ENCODE peak calls at places on chromosome 20, in nine cellular contexts. W is AG10803, A is cardiac muscle cell, K is esophagus squamous epithelium, B is WERI-Rb-1, Z is heart right ventricle, F is adrenal gland, I is heart left ventricle, J is hepatocyte. O is an unnamed sample.

GRCh38 chr20:33651562-33652048 is 10.5 kb upstream of the C20orf144 start:
- DNase-seq in W (no peak), A (peak; percentile 27), K (no peak), B (no peak), Z (no peak), F (no peak), I (no peak), J (no peak), O (no peak)

GRCh38 chr20:57391439-57392129 is 388 bp downstream of the RBM38 start:
- DNase-seq in W (peak; percentile 18), A (peak; percentile 15), K (no peak), B (no peak), Z (no peak), F (peak; percentile 28), I (peak; percentile 43), J (peak; percentile 66), O (peak; percentile 68)

GRCh38 chr20:45128066-45128465 is 3.8 kb upstream of the WFDC12 start:
- DNase-seq in W (no peak), A (no peak), K (no peak), B (no peak), Z (no peak), F (no peak), I (no peak), J (no peak), O (no peak)

GRCh38 chr20:50425076-50425475 is 85.1 kb upstream of the PTPN1 start:
- DNase-seq in W (no peak), A (no peak), K (no peak), B (no peak), Z (no peak), F (no peak), I (no peak), J (no peak), O (no peak)

GRCh38 chr20:16125810-16126209 is 447.4 kb downstream of the KIF16B start:
- DNase-seq in W (peak; percentile 47), A (no peak), K (no peak), B (no peak), Z (peak; percentile 22), F (no peak), I (no peak), J (no peak), O (no peak)

GRCh38 chr20:46631212-46631869 is 19.9 kb downstream of the SLC13A3 start:
- DNase-seq in W (no peak), A (peak; percentile 57), K (no peak), B (peak; percentile 70), Z (no peak), F (peak; percentile 59), I (no peak), J (peak; percentile 53), O (no peak)

GRCh38 chr20:11454966-11455799 is 462.5 kb upstream of the BTBD3 start:
- DNase-seq in W (peak; percentile 77), A (peak; percentile 72), K (no peak), B (no peak), Z (no peak), F (no peak), I (peak; percentile 35), J (peak; percentile 66), O (no peak)

GRCh38 chr20:13061381-13061780 is 52.6 kb downstream of the SPTLC3 start:
- DNase-seq in W (no peak), A (no peak), K (no peak), B (no peak), Z (no peak), F (no peak), I (no peak), J (no peak), O (no peak)

GRCh38 chr20:56409521-56409920 is 2.5 kb upstream of the CASS4 start:
- DNase-seq in W (peak; percentile 47), A (peak; percentile 98), K (no peak), B (no peak), Z (no peak), F (no peak), I (no peak), J (no peak), O (no peak)

GRCh38 chr20:34260208-34260942 is 19.2 kb downstream of the ASIP start:
- DNase-seq in W (peak; percentile 55), A (no peak), K (no peak), B (no peak), Z (no peak), F (no peak), I (no peak), J (no peak), O (no peak)

GRCh38 chr20:4666001-4666470 is 55.7 kb upstream of the PRND start:
- DNase-seq in W (peak; percentile 61), A (peak; percentile 59), K (no peak), B (no peak), Z (no peak), F (no peak), I (no peak), J (no peak), O (no peak)

GRCh38 chr20:34515484-34516037 is 661 bp upstream of the DYNLRB1 start:
- DNase-seq in W (no peak), A (peak; percentile 32), K (no peak), B (peak; percentile 67), Z (no peak), F (peak; percentile 70), I (peak; percentile 39), J (peak; percentile 80), O (no peak)

GRCh38 chr20:31951530-31952453 is at the start of gene PDRG1:
- DNase-seq in W (peak; percentile 92), A (peak; percentile 97), K (peak; percentile 80), B (peak; percentile 95), Z (peak; percentile 94), F (peak; percentile 93), I (peak; percentile 96), J (peak; percentile 100), O (peak; percentile 96)
- TF ChIP-seq CTCF in W (peak; percentile 84), A (peak; percentile 91), K (peak; percentile 100), B (peak; percentile 93), Z (peak; percentile 94), F (peak; percentile 90), I (peak; percentile 98), J (peak; percentile 100), O (peak; percentile 91)

GRCh38 chr20:3173582-3174441 is 463 bp upstream of the LZTS3 start:
- DNase-seq in W (peak; percentile 69), A (peak; percentile 83), K (no peak), B (peak; percentile 91), Z (peak; percentile 90), F (peak; percentile 92), I (peak; percentile 91), J (peak; percentile 97), O (peak; percentile 84)
- TF ChIP-seq CTCF in W (peak; percentile 26), A (peak; percentile 23), K (peak; percentile 7), B (peak; percentile 22), Z (peak; percentile 12), F (peak; percentile 5), I (no peak), J (peak; percentile 20), O (peak; percentile 28)

DNA sequence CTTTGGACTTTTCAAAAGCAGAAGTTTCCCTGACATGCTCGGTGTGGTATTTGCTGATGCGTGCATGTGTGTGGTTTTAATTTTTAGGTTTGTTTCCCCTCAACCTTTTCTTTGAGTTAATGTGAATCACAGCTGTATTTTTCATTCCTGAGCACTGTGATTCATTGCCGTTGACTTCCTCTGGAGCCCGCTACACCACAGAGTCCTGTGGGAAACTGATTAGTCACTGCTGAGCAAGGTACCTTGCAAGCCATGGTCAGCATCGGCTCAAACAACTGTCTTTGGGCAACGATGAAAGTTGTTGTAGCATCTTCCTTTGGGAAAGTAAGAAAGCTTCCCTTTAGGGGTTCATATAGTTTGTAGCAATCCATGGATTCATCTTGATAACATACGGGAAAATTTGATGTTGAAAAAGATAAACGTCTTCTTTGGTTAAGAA is 57.5 kb downstream of the RIN2 start:
- DNase-seq in W (peak; percentile 99), A (peak; percentile 92), K (no peak), B (no peak), Z (peak; percentile 60), F (peak; percentile 52), I (peak; percentile 70), J (peak; percentile 48), O (no peak)
- TF ChIP-seq CTCF in W (peak; percentile 10), A (peak; percentile 23), K (peak; percentile 13), B (no peak), Z (no peak), F (peak; percentile 15), I (no peak), J (peak; percentile 17), O (no peak)

GRCh38 chr20:24477831-24478547 is 8.6 kb downstream of the SYNDIG1 start:
- DNase-seq in W (no peak), A (no peak), K (no peak), B (no peak), Z (peak; percentile 29), F (no peak), I (no peak), J (no peak), O (no peak)
- TF ChIP-seq CTCF in W (no peak), A (no peak), K (no peak), B (no peak), Z (no peak), F (no peak), I (no peak), J (no peak), O (no peak)

GRCh38 chr20:43844778-43845614 is 69.7 kb upstream of the TOX2 start:
- DNase-seq in W (peak; percentile 96), A (peak; percentile 91), K (no peak), B (no peak), Z (no peak), F (peak; percentile 93), I (peak; percentile 65), J (peak; percentile 30), O (no peak)
- TF ChIP-seq CTCF in W (peak; percentile 54), A (peak; percentile 42), K (no peak), B (no peak), Z (no peak), F (no peak), I (peak; percentile 14), J (peak; percentile 10), O (peak; percentile 6)

DNA sequence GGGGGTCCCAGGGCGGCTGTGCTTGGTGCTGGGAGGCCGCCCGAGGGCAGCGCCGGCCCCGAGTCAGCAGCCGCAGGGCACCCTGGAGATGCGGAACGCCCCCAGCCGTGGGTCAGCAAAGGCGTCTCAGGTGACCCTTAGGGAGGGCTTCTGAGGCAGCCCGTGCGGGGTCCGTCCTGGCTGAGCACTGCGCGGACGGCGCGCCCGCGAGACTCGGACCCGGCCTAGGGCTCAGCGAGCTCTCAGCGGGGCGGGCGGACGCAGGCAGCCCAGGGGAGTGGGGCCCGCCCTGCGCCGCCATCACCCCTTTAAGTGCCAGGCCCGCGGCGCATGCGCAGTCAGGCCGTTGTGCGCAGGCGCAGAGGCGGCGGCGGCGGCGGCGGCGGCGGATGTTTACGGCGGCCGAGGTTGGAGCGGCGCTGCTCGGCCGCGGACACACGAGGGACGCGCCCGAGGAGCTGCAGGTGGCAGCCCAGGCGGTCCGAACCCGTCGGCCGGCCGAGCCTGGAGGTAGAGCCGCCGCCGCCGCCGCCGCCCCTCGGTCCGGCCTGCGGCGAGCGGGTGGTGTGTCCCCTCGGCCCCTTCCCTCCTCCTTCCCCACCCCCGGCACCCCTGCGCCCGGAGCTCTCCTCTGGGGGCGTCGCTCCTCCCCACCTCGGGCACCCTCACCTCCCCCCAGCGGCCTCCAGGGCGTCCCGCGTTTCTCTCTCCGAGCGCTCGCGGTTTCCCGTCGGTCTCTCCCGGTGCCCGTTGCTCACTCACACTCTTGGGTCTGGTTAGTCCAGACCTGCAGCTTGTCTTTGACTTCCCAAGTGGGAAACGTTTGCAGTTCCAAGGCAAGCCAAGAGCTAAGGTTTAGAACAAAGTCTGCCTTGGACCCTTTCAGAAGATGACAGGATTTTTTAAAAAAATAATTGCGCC is at the start of gene PCMTD2:
- DNase-seq in W (peak; percentile 78), A (peak; percentile 90), K (peak; percentile 35), B (peak; percentile 62), Z (peak; percentile 77), F (peak; percentile 76), I (peak; percentile 84), J (peak; percentile 94), O (peak; percentile 89)
- TF ChIP-seq CTCF in W (no peak), A (no peak), K (peak; percentile 19), B (no peak), Z (no peak), F (no peak), I (no peak), J (peak; percentile 8), O (no peak)

O was measured in tibial artery.